ENCODE peak calls at places on chromosomes 2 and 18, in six cellular contexts. K is A549, P is GM12878, G is HepG2, Z is upper lobe of left lung, B is K562. S is an unnamed sample.
A peak's percentile ranks its signal among the peaks of the same experiment; 100 is the strongest.

GRCh38 chr2:11213975-11214374 is 58.7 kb downstream of the SLC66A3 start:
- ATAC-seq in P (no peak), G (peak; percentile 17), K (no peak), Z (no peak), B (no peak), S (no peak)

GRCh38 chr2:216590780-216591179 is 42.4 kb upstream of the IGFBP2 start:
- ATAC-seq in K (peak; percentile 78), P (no peak), G (peak; percentile 82), Z (no peak), B (peak; percentile 53), S (peak; percentile 59)

GRCh38 chr2:207071820-207072219 is 93.9 kb downstream of the KLF7 start:
- ATAC-seq in K (peak; percentile 32), Z (no peak), P (peak; percentile 82), G (no peak), B (no peak), S (no peak)

GRCh38 chr2:106536490-106536889 is 49.3 kb downstream of the CD8B2 start:
- ATAC-seq in B (no peak), K (no peak), P (no peak), Z (no peak), G (no peak), S (no peak)

GRCh38 chr2:26477126-26477910 is 606 bp downstream of the OTOF start:
- ATAC-seq in G (peak; percentile 13), B (peak; percentile 43), K (peak; percentile 16), P (no peak), Z (no peak), S (no peak)

GRCh38 chr2:84116132-84116531 is 342.9 kb downstream of the SUCLG1 start:
- ATAC-seq in K (no peak), P (no peak), B (no peak), Z (no peak), G (no peak), S (no peak)

GRCh38 chr2:46737577-46737976 is 178.0 kb downstream of the MCFD2 start:
- ATAC-seq in K (peak; percentile 41), G (peak; percentile 86), P (no peak), B (no peak), Z (no peak), S (no peak)

GRCh38 chr2:159090514-159091201 is 122.2 kb downstream of the TANC1 start:
- ATAC-seq in P (peak; percentile 76), B (no peak), K (no peak), G (no peak), Z (no peak), S (peak; percentile 31)

GRCh38 chr2:239521518-239521815 is 120.6 kb upstream of the HDAC4 start:
- ATAC-seq in P (no peak), K (no peak), G (no peak), Z (no peak), B (no peak), S (no peak)

GRCh38 chr2:184599054-184599874 is 935 bp downstream of the ZNF804A start:
- ATAC-seq in P (no peak), K (no peak), B (peak; percentile 51), G (peak; percentile 7), Z (peak; percentile 61), S (no peak)

GRCh38 chr18:73975266-73975665 is 172.4 kb downstream of the FBXO15 start:
- ATAC-seq in P (no peak), B (no peak), K (no peak), Z (no peak), G (no peak), S (no peak)

GRCh38 chr2:72828840-72829507 is 3.1 kb upstream of the EXOC6B start:
- ATAC-seq in G (no peak), K (no peak), Z (no peak), B (no peak), P (no peak), S (no peak)

GRCh38 chr2:72826156-72826477 is 284 bp upstream of the EXOC6B start:
- ATAC-seq in B (no peak), P (no peak), Z (no peak), K (no peak), G (no peak), S (peak; percentile 3)

GRCh38 chr2:72827999-72828646 is 2.3 kb upstream of the EXOC6B start:
- ATAC-seq in G (no peak), B (no peak), P (no peak), Z (no peak), K (no peak), S (no peak)

GRCh38 chr2:72825271-72826155 is at the start of gene EXOC6B:
- ATAC-seq in P (peak; percentile 93), B (peak; percentile 98), K (peak; percentile 97), G (peak; percentile 97), Z (peak; percentile 94), S (peak; percentile 96)

DNA sequence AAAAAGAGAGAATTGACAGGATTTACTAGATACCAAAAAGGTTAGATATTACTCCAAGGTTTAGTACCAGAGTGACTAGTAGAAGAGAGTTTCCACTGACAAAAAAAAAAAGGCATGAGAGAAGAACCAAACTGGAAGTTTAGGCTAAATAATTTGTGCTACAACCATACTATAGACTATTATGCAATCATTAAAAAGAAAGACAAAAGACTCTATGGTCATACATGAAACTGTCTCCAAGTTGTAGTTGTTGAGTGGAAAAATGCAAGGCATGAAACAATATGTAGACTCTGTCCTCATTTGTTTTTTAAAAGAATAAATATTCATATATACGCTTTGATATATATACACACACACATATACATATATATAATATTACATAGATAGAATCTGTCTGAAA is 1.7 kb upstream of the EXOC6B start:
- ATAC-seq in K (no peak), Z (no peak), B (no peak), P (no peak), G (no peak), S (no peak)
- H3K4me3 ChIP-seq in K (no peak overlapping the region), Z (no peak overlapping the region), B (no peak overlapping the region), P (no peak overlapping the region), G (no peak overlapping the region), S (no peak overlapping the region)

GRCh38 chr18:76822510-76823165 is at the start of gene ZNF236:
- ATAC-seq in P (peak; percentile 47), B (peak; percentile 59), K (peak; percentile 56), G (peak; percentile 61), Z (peak; percentile 81), S (peak; percentile 88)
- TF ChIP-seq EP300 in P (no peak), B (no peak), K (no peak), G (no peak), Z (no peak), S (no peak)

GRCh38 chr2:225002656-225003045 is 39.6 kb downstream of the DOCK10 start:
- ATAC-seq in K (peak; percentile 70), Z (no peak), G (peak; percentile 72), B (no peak), P (peak; percentile 97), S (no peak)
- TF ChIP-seq CTCF in K (no peak), Z (no peak), G (peak; percentile 20), B (no peak), P (peak; percentile 18), S (no peak)

DNA sequence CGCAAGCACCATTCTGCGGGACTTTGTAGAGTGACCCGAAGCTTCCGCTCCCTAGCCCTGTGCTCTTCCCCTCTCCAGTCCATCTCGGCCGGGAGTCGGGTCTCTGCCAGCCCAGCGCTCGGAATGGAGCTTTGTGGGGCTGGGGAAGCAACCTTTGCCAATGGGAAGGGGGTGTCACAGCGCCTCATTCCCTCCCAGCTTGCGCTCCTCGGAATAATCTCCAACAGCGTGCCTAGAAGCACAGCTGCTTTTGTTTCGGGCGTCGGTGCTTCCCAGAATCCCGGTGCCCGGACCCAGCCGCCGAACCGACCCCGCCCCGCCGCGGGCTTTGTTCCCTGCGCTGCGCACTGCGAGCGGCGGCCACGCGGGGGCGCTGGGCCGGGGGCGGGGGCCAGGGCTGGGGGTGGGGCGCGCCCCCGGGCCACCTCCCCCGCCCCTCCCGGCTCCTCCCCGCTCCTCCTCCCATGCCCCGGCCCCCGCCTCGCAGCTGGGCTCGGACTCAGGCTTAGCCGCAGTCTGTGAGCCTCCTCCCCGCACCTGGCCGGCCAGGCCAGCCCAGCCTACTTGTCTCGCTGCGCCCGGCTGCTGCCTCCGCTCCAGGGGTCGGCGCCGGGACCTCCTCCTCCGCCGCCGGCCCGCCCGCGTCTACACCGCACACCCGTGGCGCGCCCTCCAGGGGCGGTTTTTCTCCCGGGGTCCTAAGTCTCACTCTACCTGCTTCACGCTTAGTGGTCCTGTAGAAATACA is 77.7 kb upstream of the SMAD2 start:
- ATAC-seq in K (peak; percentile 69), Z (peak; percentile 79), P (peak; percentile 49), B (peak; percentile 96), G (peak; percentile 88), S (peak; percentile 83)
- H3K4me3 ChIP-seq in K (peak overlapping the region; percentile 35), Z (peak overlapping the region; percentile 43), P (no peak overlapping the region), B (peak overlapping the region; percentile 53), G (peak overlapping the region; percentile 56), S (peak overlapping the region; percentile 65)

GRCh38 chr2:233566141-233566956 is at the start of gene USP40:
- ATAC-seq in B (peak; percentile 99), G (peak; percentile 100), Z (peak; percentile 98), P (peak; percentile 96), K (peak; percentile 100), S (peak; percentile 98)
- TF ChIP-seq EP300 in B (no peak), G (peak; percentile 20), Z (no peak), P (no peak), K (no peak), S (no peak)

S was measured in gastroesophageal sphincter.